ENCODE peak calls at places on chromosome 13, in five cellular contexts. U is neural crest cell, N is NCI-H446, B is neural progenitor cell, V is iPS-NIHi11. M is an unnamed sample.

GRCh38 chr13:94305463-94305862 is 174.0 kb downstream of the DCT start:
- DNase-seq in B (no peak), U (no peak), V (no peak), N (no peak), M (no peak)

GRCh38 chr13:84912720-84913119 is 886.5 kb downstream of the SLITRK6 start:
- DNase-seq in N (no peak), V (no peak), B (no peak), U (no peak), M (no peak)

GRCh38 chr13:65768545-65768944 is 1461.6 kb downstream of the PCDH9 start:
- DNase-seq in V (no peak), N (no peak), U (no peak), B (no peak), M (peak)

GRCh38 chr13:80814541-80814940 is 473.6 kb upstream of the SPRY2 start:
- DNase-seq in B (no peak), U (no peak), N (no peak), V (no peak), M (no peak)

GRCh38 chr13:74751739-74752138 is 617.5 kb upstream of the KLF12 start:
- DNase-seq in U (no peak), B (no peak), V (no peak), N (no peak), M (no peak)

GRCh38 chr13:109595466-109595865 is 190.9 kb downstream of the IRS2 start:
- DNase-seq in N (no peak), U (no peak), B (no peak), V (no peak), M (no peak)

GRCh38 chr13:110797230-110797877 is 83.9 kb downstream of the ING1 start:
- DNase-seq in N (no peak), B (no peak), V (no peak), U (no peak), M (no peak)

GRCh38 chr13:109691689-109692088 is 94.7 kb downstream of the IRS2 start:
- DNase-seq in V (no peak), B (no peak), N (no peak), U (no peak), M (no peak)

GRCh38 chr13:83008496-83008895 is 873.8 kb downstream of the SLITRK1 start:
- DNase-seq in B (no peak), N (no peak), U (no peak), V (no peak), M (no peak)

GRCh38 chr13:102322211-102322610 is 79.6 kb downstream of the FGF14 start:
- DNase-seq in B (no peak), N (no peak), V (no peak), U (no peak), M (no peak)

M was measured in WTC11.